ENCODE peak calls at places on chromosome 9, in eight cellular contexts. One of them, this sample, is unnamed.

GRCh38 chr9:94643746-94644145 is 4.4 kb upstream of the FBP1 start:
- DNase-seq in ovary: no peak
- DNase-seq in GM13976: no peak
- DNase-seq in neural crest cell: no peak
- DNase-seq in mammary epithelial cell: no peak
- DNase-seq in omental fat pad: no peak
- DNase-seq in Peyer's patch: no peak
- DNase-seq in pancreas: no peak
- DNase-seq in this sample: no peak

GRCh38 chr9:121369595-121370265 is at the start of gene STOM:
- DNase-seq in ovary: peak
- DNase-seq in GM13976: no peak
- DNase-seq in neural crest cell: no peak
- DNase-seq in mammary epithelial cell: peak
- DNase-seq in omental fat pad: peak
- DNase-seq in Peyer's patch: peak
- DNase-seq in pancreas: peak
- DNase-seq in this sample: no peak

GRCh38 chr9:114031037-114031436 is 47.1 kb downstream of the AMBP start:
- DNase-seq in ovary: no peak
- DNase-seq in GM13976: no peak
- DNase-seq in neural crest cell: no peak
- DNase-seq in mammary epithelial cell: no peak
- DNase-seq in omental fat pad: no peak
- DNase-seq in Peyer's patch: no peak
- DNase-seq in pancreas: no peak
- DNase-seq in this sample: no peak

GRCh38 chr9:97938081-97938644 is at the start of gene HEMGN:
- DNase-seq in ovary: no peak
- DNase-seq in GM13976: no peak
- DNase-seq in neural crest cell: no peak
- DNase-seq in mammary epithelial cell: no peak
- DNase-seq in omental fat pad: no peak
- DNase-seq in Peyer's patch: peak
- DNase-seq in pancreas: no peak
- DNase-seq in this sample: no peak

GRCh38 chr9:16143310-16143709 is 590.5 kb downstream of the CCDC171 start:
- DNase-seq in ovary: no peak
- DNase-seq in GM13976: no peak
- DNase-seq in neural crest cell: no peak
- DNase-seq in mammary epithelial cell: no peak
- DNase-seq in omental fat pad: no peak
- DNase-seq in Peyer's patch: no peak
- DNase-seq in pancreas: no peak
- DNase-seq in this sample: no peak

GRCh38 chr9:124282442-124283231 is 24.9 kb downstream of the NEK6 start:
- DNase-seq in ovary: peak
- DNase-seq in GM13976: no peak
- DNase-seq in neural crest cell: no peak
- DNase-seq in mammary epithelial cell: no peak
- DNase-seq in omental fat pad: peak
- DNase-seq in Peyer's patch: peak
- DNase-seq in pancreas: no peak
- DNase-seq in this sample: no peak

GRCh38 chr9:6993531-6993930 is 235.8 kb downstream of the KDM4C start:
- DNase-seq in ovary: no peak
- DNase-seq in GM13976: no peak
- DNase-seq in neural crest cell: no peak
- DNase-seq in mammary epithelial cell: no peak
- DNase-seq in omental fat pad: no peak
- DNase-seq in Peyer's patch: no peak
- DNase-seq in pancreas: no peak
- DNase-seq in this sample: no peak

GRCh38 chr9:125332527-125332926 is 70.9 kb downstream of the GAPVD1 start:
- DNase-seq in ovary: no peak
- DNase-seq in GM13976: peak
- DNase-seq in neural crest cell: no peak
- DNase-seq in mammary epithelial cell: no peak
- DNase-seq in omental fat pad: no peak
- DNase-seq in Peyer's patch: no peak
- DNase-seq in pancreas: no peak
- DNase-seq in this sample: no peak

DNA sequence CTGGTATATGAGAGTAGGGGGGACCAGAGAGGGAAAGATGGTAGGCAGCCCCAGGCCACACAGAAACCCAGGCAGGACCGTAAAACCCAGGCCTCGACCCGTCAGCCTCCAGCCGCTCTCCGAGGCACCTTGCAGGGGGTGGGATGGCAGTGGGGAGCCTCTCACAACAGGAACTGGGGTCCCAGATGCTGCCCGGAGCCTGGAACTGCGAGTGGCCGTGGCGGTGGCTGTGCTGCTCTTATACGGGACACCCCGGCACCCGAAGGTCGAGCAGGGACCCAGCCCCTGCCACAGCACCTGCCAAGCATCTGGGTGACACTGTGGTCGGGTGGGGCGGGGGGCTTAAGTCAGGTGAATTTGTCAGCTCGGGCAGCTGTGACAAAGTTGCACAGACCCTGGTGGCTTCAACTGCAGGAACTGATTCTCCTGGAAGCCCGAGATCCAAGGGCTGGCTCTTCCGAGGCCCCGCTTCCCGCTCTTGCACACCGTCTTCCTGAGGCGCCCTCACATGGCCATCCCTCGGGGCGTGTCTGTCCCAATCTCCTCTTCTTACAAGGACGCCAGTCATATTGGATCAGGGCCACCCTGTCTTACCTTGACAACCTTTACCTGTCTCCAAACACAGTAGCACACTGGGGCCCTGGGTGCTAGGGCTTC is 47.6 kb upstream of the EGFL7 start:
- DNase-seq in ovary: no peak
- DNase-seq in GM13976: no peak
- DNase-seq in neural crest cell: no peak
- DNase-seq in mammary epithelial cell: no peak
- DNase-seq in omental fat pad: no peak
- DNase-seq in Peyer's patch: peak
- DNase-seq in pancreas: no peak
- DNase-seq in this sample: no peak
- TF ChIP-seq CTCF in ovary: no peak
- TF ChIP-seq CTCF in GM13976: no peak
- TF ChIP-seq CTCF in neural crest cell: no peak
- TF ChIP-seq CTCF in mammary epithelial cell: no peak
- TF ChIP-seq CTCF in omental fat pad: no peak
- TF ChIP-seq CTCF in Peyer's patch: no peak
- TF ChIP-seq CTCF in pancreas: no peak
- TF ChIP-seq CTCF in this sample: no peak

GRCh38 chr9:90900130-90900529 is 98.5 kb downstream of the SYK start:
- DNase-seq in ovary: no peak
- DNase-seq in GM13976: no peak
- DNase-seq in neural crest cell: no peak
- DNase-seq in mammary epithelial cell: no peak
- DNase-seq in omental fat pad: no peak
- DNase-seq in Peyer's patch: no peak
- DNase-seq in pancreas: no peak
- DNase-seq in this sample: no peak
- TF ChIP-seq CTCF in ovary: no peak
- TF ChIP-seq CTCF in GM13976: no peak
- TF ChIP-seq CTCF in neural crest cell: peak
- TF ChIP-seq CTCF in mammary epithelial cell: no peak
- TF ChIP-seq CTCF in omental fat pad: no peak
- TF ChIP-seq CTCF in Peyer's patch: no peak
- TF ChIP-seq CTCF in pancreas: no peak
- TF ChIP-seq CTCF in this sample: no peak

DNA sequence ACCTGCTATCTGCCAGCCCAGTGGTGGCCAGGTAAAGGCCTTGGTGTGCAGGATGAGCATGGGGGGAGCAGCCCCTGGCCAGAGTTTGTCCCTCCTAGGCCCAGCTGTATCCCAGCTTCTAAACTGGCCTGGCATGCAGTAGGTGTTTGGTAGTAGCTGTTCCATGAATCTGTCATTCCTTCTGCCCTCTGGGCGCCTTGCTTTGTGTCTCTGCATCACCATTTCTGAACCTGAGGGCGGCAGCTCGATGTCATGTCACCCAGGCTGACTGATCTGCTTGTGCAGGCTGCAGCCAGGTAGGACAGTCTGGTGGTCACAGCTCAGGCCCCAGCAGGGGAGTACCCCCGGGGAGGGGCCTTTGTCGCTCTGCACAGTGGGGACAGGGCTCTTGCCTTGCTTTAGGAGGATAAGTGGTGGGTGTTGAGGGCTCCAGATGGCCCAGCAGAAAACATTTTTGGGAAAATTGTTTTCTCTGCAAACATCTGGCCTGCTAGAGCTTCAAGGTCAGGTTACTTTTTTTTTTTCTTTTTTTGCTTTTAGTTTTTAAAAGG is 4.6 kb upstream of the SUSD3 start:
- DNase-seq in ovary: peak
- DNase-seq in GM13976: no peak
- DNase-seq in neural crest cell: no peak
- DNase-seq in mammary epithelial cell: no peak
- DNase-seq in omental fat pad: no peak
- DNase-seq in Peyer's patch: no peak
- DNase-seq in pancreas: no peak
- DNase-seq in this sample: no peak
- TF ChIP-seq CTCF in ovary: no peak
- TF ChIP-seq CTCF in GM13976: no peak
- TF ChIP-seq CTCF in neural crest cell: no peak
- TF ChIP-seq CTCF in mammary epithelial cell: no peak
- TF ChIP-seq CTCF in omental fat pad: no peak
- TF ChIP-seq CTCF in Peyer's patch: no peak
- TF ChIP-seq CTCF in pancreas: no peak
- TF ChIP-seq CTCF in this sample: no peak

GRCh38 chr9:22009563-22009867 is 410 bp upstream of the CDKN2B start:
- DNase-seq in ovary: no peak
- DNase-seq in GM13976: no peak
- DNase-seq in neural crest cell: no peak
- DNase-seq in mammary epithelial cell: no peak
- DNase-seq in omental fat pad: no peak
- DNase-seq in Peyer's patch: no peak
- DNase-seq in pancreas: no peak
- DNase-seq in this sample: no peak
- TF ChIP-seq CTCF in ovary: no peak
- TF ChIP-seq CTCF in GM13976: no peak
- TF ChIP-seq CTCF in neural crest cell: no peak
- TF ChIP-seq CTCF in mammary epithelial cell: no peak
- TF ChIP-seq CTCF in omental fat pad: no peak
- TF ChIP-seq CTCF in Peyer's patch: no peak
- TF ChIP-seq CTCF in pancreas: no peak
- TF ChIP-seq CTCF in this sample: no peak

DNA sequence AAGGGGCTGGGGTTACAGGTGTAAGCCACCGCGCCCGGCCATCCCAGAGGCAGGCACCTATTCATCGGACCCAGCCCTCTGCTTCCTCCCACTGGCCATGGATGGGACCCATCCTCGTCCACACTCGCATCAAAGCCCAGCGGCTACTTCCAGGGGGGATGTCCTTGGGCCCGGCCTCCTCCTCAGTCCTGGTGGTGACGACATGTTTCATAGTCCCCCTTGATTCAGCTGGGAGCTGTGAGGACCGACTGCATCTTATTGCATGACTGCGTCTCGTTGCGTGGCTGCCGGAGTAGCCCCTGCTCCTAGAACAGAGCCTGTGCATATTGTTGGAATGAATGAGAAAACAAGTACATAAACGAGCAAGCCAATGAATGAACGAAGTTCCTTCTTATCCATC is 12.8 kb downstream of the NCS1 start:
- DNase-seq in ovary: no peak
- DNase-seq in GM13976: no peak
- DNase-seq in neural crest cell: no peak
- DNase-seq in mammary epithelial cell: no peak
- DNase-seq in omental fat pad: no peak
- DNase-seq in Peyer's patch: no peak
- DNase-seq in pancreas: no peak
- DNase-seq in this sample: no peak
- TF ChIP-seq CTCF in ovary: no peak
- TF ChIP-seq CTCF in GM13976: no peak
- TF ChIP-seq CTCF in neural crest cell: no peak
- TF ChIP-seq CTCF in mammary epithelial cell: no peak
- TF ChIP-seq CTCF in omental fat pad: no peak
- TF ChIP-seq CTCF in Peyer's patch: no peak
- TF ChIP-seq CTCF in pancreas: no peak
- TF ChIP-seq CTCF in this sample: no peak

GRCh38 chr9:85112376-85112775 is 442.8 kb downstream of the NTRK2 start:
- DNase-seq in ovary: no peak
- DNase-seq in GM13976: no peak
- DNase-seq in neural crest cell: no peak
- DNase-seq in mammary epithelial cell: no peak
- DNase-seq in omental fat pad: no peak
- DNase-seq in Peyer's patch: no peak
- DNase-seq in pancreas: no peak
- DNase-seq in this sample: no peak

GRCh38 chr9:85112933-85113418 is 443.4 kb downstream of the NTRK2 start:
- DNase-seq in ovary: no peak
- DNase-seq in GM13976: no peak
- DNase-seq in neural crest cell: no peak
- DNase-seq in mammary epithelial cell: no peak
- DNase-seq in omental fat pad: no peak
- DNase-seq in Peyer's patch: no peak
- DNase-seq in pancreas: no peak
- DNase-seq in this sample: no peak

GRCh38 chr9:85117831-85118230 is 448.3 kb downstream of the NTRK2 start:
- DNase-seq in ovary: no peak
- DNase-seq in GM13976: no peak
- DNase-seq in neural crest cell: no peak
- DNase-seq in mammary epithelial cell: peak
- DNase-seq in omental fat pad: no peak
- DNase-seq in Peyer's patch: peak
- DNase-seq in pancreas: no peak
- DNase-seq in this sample: no peak

GRCh38 chr9:85115473-85115872 is 445.9 kb downstream of the NTRK2 start:
- DNase-seq in ovary: no peak
- DNase-seq in GM13976: no peak
- DNase-seq in neural crest cell: no peak
- DNase-seq in mammary epithelial cell: peak
- DNase-seq in omental fat pad: no peak
- DNase-seq in Peyer's patch: no peak
- DNase-seq in pancreas: no peak
- DNase-seq in this sample: no peak

DNA sequence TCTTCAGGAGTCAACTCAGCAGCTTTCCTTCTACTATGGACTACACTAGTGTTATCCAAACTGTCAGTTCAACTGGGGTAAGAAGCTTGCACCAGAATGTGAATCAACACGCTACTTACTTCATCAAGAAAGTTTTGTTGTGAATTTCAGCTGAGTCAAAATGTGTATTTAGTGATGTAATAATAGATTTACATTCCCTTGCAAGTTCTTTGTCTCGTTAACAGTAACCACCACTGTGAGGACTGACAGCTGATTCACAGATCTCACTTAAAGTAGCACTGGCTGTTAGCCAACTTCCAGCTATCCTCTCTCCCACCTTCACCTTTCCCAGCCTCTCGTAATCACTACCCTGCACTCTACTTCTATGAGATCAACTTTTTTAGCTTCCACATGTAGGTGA is 445.3 kb downstream of the NTRK2 start:
- DNase-seq in ovary: no peak
- DNase-seq in GM13976: no peak
- DNase-seq in neural crest cell: no peak
- DNase-seq in mammary epithelial cell: peak
- DNase-seq in omental fat pad: no peak
- DNase-seq in Peyer's patch: no peak
- DNase-seq in pancreas: no peak
- DNase-seq in this sample: no peak
- TF ChIP-seq CTCF in ovary: no peak
- TF ChIP-seq CTCF in GM13976: no peak
- TF ChIP-seq CTCF in neural crest cell: no peak
- TF ChIP-seq CTCF in mammary epithelial cell: no peak
- TF ChIP-seq CTCF in omental fat pad: no peak
- TF ChIP-seq CTCF in Peyer's patch: no peak
- TF ChIP-seq CTCF in pancreas: no peak
- TF ChIP-seq CTCF in this sample: no peak